ENCODE peak calls at places on chromosomes 6 and 20, in six cellular contexts. B, G, R, S, P and Y are unnamed samples.
A peak's percentile ranks its signal among the peaks of the same experiment; 100 is the strongest.

GRCh38 chr6:126134491-126134890 is 148.2 kb downstream of the TRMT11 start:
- DNase-seq in S (no peak), B (no peak), G (no peak), P (no peak), R (no peak), Y (no peak)

GRCh38 chr20:60062431-60063336 is 104.5 kb downstream of the CDH26 start:
- DNase-seq in P (no peak), G (no peak), B (no peak), R (peak; percentile 86), S (no peak), Y (no peak)

GRCh38 chr6:118574051-118574865 is 26.2 kb downstream of the PLN start:
- DNase-seq in B (no peak), P (peak; percentile 46), R (no peak), S (no peak), G (peak; percentile 13), Y (no peak)

GRCh38 chr6:3868544-3868943 is 19.4 kb downstream of the FAM50B start:
- DNase-seq in G (no peak), B (no peak), R (peak; percentile 80), P (no peak), S (no peak), Y (no peak)

GRCh38 chr6:169738204-169738971 is 13.0 kb downstream of the DYNLT2 start:
- DNase-seq in G (no peak), R (peak; percentile 53), B (no peak), S (no peak), P (peak; percentile 30), Y (no peak)

GRCh38 chr20:6767536-6768227 is at the start of gene BMP2:
- DNase-seq in S (peak; percentile 28), P (peak; percentile 61), R (peak; percentile 76), B (no peak), G (peak; percentile 87), Y (peak; percentile 70)

GRCh38 chr20:602357-602970 is 7.6 kb downstream of the TCF15 start:
- DNase-seq in G (no peak), R (no peak), B (no peak), S (no peak), P (no peak), Y (no peak)

GRCh38 chr20:33653900-33654596 is 8.1 kb upstream of the C20orf144 start:
- DNase-seq in S (peak; percentile 62), B (peak; percentile 81), G (no peak), R (no peak), P (peak; percentile 20), Y (no peak)

GRCh38 chr6:5995705-5996686 is 10.7 kb downstream of the NRN1 start:
- DNase-seq in S (no peak), G (peak; percentile 91), R (peak; percentile 92), P (peak; percentile 92), B (no peak), Y (no peak)

GRCh38 chr20:32966881-32967781 is 37.1 kb downstream of the SUN5 start:
- DNase-seq in B (no peak), P (no peak), R (no peak), S (no peak), G (no peak), Y (no peak)

GRCh38 chr20:48638546-48638945 is 189.3 kb downstream of the PREX1 start:
- DNase-seq in G (no peak), B (peak; percentile 76), R (peak; percentile 28), P (no peak), S (peak; percentile 59), Y (no peak)

GRCh38 chr20:1992359-1992758 is 1.5 kb downstream of the PDYN start:
- DNase-seq in S (no peak), P (no peak), R (no peak), G (no peak), B (no peak), Y (no peak)

GRCh38 chr6:9520417-9521151 is 894.3 kb downstream of the TFAP2A start:
- DNase-seq in S (peak; percentile 84), P (no peak), B (no peak), R (peak; percentile 87), G (no peak), Y (no peak)

GRCh38 chr6:6856538-6857523 is 250.9 kb upstream of the RREB1 start:
- DNase-seq in P (peak; percentile 71), R (peak; percentile 63), G (peak; percentile 46), S (peak; percentile 98), B (peak; percentile 80), Y (no peak)

GRCh38 chr6:45483501-45483900 is 105.8 kb upstream of the SUPT3H start:
- DNase-seq in R (peak; percentile 61), G (no peak), B (no peak), S (no peak), P (no peak), Y (no peak)

GRCh38 chr6:98516869-98517268 is 317.5 kb upstream of the POU3F2 start:
- DNase-seq in G (peak; percentile 70), B (no peak), R (no peak), S (no peak), P (no peak), Y (no peak)
- TF ChIP-seq EZH2 in G (no peak), B (no peak), R (no peak), S (no peak), P (no peak), Y (no peak)

GRCh38 chr6:66926060-66926459 is 1219.0 kb upstream of the EYS start:
- DNase-seq in S (peak; percentile 56), R (peak; percentile 1), G (peak; percentile 8), P (peak; percentile 43), B (no peak), Y (peak; percentile 64)
- H3F3A ChIP-seq in S (no peaks in the 10 kb centered on the region), R (no peaks in the 10 kb centered on the region), G (no peaks in the 10 kb centered on the region), P (no peaks in the 10 kb centered on the region), B (no peaks in the 10 kb centered on the region), Y (no peaks in the 10 kb centered on the region)

GRCh38 chr20:64161595-64162238 is 2.5 kb upstream of the MYT1 start:
- DNase-seq in G (peak; percentile 96), B (peak; percentile 19), S (peak; percentile 29), P (peak; percentile 94), R (peak; percentile 54), Y (no peak)

GRCh38 chr20:64160536-64161495 is 3.4 kb upstream of the MYT1 start:
- DNase-seq in R (no peak), B (no peak), G (peak; percentile 67), S (no peak), P (no peak), Y (no peak)

GRCh38 chr20:64164123-64164836 is at the start of gene MYT1:
- DNase-seq in R (no peak), P (no peak), G (no peak), S (no peak), B (no peak), Y (no peak)

GRCh38 chr20:64163776-64164122 is 503 bp upstream of the MYT1 start:
- DNase-seq in G (no peak), B (no peak), P (no peak), S (no peak), R (no peak), Y (no peak)

GRCh38 chr20:64162239-64162621 is 2.0 kb upstream of the MYT1 start:
- DNase-seq in S (no peak), B (no peak), G (no peak), P (no peak), R (no peak), Y (no peak)
- TF ChIP-seq EZH2 in S (no peak), B (no peak), G (peak; percentile 62), P (no peak), R (no peak), Y (no peak)

DNA sequence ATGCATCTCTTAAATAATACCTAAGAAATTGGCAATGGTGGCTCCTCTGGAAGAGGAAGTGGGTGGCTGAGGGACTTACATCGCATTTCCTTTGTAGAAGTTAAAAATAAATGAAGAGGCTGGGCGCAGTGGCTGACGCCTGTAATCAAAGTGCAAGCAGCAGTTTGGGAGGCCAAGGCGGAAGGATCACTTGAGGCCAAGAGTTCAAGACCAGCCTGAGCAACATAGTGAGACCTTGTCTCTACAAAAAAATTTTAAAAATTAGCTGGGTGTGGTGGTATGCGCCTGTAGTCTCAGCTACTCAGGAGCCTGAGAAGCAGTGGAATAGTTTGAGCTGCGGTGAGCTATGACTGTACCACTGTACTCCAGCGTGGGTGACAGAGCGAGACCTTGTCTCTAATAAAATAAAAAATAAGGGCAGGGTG is 12.2 kb upstream of the NCOA3 start:
- DNase-seq in R (no peak), G (no peak), S (no peak), P (no peak), B (no peak), Y (peak; percentile 53)
- H3F3A ChIP-seq in R (peaks cover 20% of the 10 kb centered on the region), G (no peaks in the 10 kb centered on the region), S (no peaks in the 10 kb centered on the region), P (no peaks in the 10 kb centered on the region), B (peaks cover 39% of the 10 kb centered on the region), Y (peaks cover 46% of the 10 kb centered on the region)

GRCh38 chr6:168319279-168320051 is at the start of gene DACT2:
- DNase-seq in R (no peak), B (no peak), P (peak; percentile 67), S (no peak), G (peak; percentile 65), Y (no peak)
- TF ChIP-seq EZH2 in R (no peak), B (no peak), P (no peak), S (no peak), G (no peak), Y (no peak)

DNA sequence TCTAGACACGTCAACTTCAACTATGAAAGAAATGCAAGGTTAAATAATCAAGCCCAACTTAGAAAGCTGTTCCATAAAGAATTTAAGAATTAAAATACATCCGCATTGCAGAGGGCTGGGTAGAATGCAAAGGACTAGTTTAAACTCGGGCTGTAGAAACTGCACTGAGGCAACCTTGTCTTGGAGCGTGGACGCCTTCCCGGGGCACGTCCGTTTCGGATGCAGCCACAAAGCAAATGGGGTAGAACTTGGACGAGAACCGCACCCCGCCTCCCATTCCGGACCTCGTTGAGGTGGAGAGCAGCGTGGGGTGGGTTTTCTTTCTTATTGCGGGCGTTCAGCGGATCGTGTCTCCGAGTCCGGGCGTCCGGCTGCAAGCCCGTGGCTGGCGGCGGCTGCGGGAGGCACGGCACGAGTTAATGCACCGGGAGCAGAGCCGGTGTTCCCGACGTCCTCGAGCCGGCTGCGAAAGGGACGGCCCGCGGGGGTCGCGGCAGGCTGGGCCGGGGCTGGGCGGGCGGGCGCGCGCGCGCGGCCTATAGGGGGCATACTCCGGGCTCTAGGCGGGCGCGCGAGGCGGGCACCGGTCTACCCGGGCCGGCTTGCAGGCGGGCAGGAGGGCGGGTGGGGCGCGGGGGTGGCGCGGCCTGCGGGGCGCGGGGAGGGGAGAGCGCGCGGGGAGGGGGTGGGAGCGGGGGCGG is 2.0 kb downstream of the JARID2 start:
- DNase-seq in B (peak; percentile 52), S (peak; percentile 37), R (peak; percentile 78), G (peak; percentile 88), P (peak; percentile 66), Y (peak; percentile 49)
- H3F3A ChIP-seq in B (peaks cover 53% of the 10 kb centered on the region), S (no peaks in the 10 kb centered on the region), R (peaks cover 35% of the 10 kb centered on the region), G (peaks cover 56% of the 10 kb centered on the region), P (peaks cover 7% of the 10 kb centered on the region), Y (peaks cover 17% of the 10 kb centered on the region)

GRCh38 chr6:29723666-29724588 is 693 bp downstream of the HLA-F start:
- DNase-seq in G (peak; percentile 68), P (peak; percentile 80), B (no peak), S (no peak), R (peak; percentile 47), Y (peak; percentile 27)
- TF ChIP-seq EZH2 in G (no peak), P (peak; percentile 59), B (no peak), S (no peak), R (no peak), Y (no peak)

GRCh38 chr20:5540091-5540490 is 210.1 kb upstream of the SHLD1 start:
- DNase-seq in B (no peak), S (no peak), R (no peak), P (no peak), G (no peak), Y (no peak)
- H3F3A ChIP-seq in B (no peaks in the 10 kb centered on the region), S (no peaks in the 10 kb centered on the region), R (peaks cover 27% of the 10 kb centered on the region), P (no peaks in the 10 kb centered on the region), G (no peaks in the 10 kb centered on the region), Y (no peaks in the 10 kb centered on the region)